ENCODE peak calls at places on chromosomes 16 and 17, in six cellular contexts. I is transverse colon; E is fibroblast of the aortic adventitia; N is stomach; P is OCI-LY7; R is CD8-positive, alpha-beta T cell. U is an unnamed sample.

GRCh38 chr17:49565948-49566491 is 9.7 kb upstream of the NXPH3 start:
- DNase-seq in I (peak; percentile 70), E (peak; percentile 47), N (peak; percentile 87), P (no peak), R (no peak), U (no peak)

GRCh38 chr17:79777166-79777843 is 643 bp upstream of the CBX2 start:
- DNase-seq in I (peak; percentile 52), E (peak; percentile 55), N (peak; percentile 29), P (peak; percentile 77), R (peak; percentile 57), U (no peak)

GRCh38 chr16:89037261-89038152 is 56.1 kb upstream of the ACSF3 start:
- DNase-seq in I (no peak), E (peak; percentile 29), N (no peak), P (peak; percentile 43), R (no peak), U (no peak)

GRCh38 chr16:85541619-85542547 is 71.2 kb upstream of the GSE1 start:
- DNase-seq in I (no peak), E (no peak), N (no peak), P (no peak), R (no peak), U (no peak)

GRCh38 chr16:85291302-85292148 is 179.3 kb upstream of the CIBAR2 start:
- DNase-seq in I (peak; percentile 68), E (no peak), N (peak; percentile 66), P (no peak), R (no peak), U (no peak)

GRCh38 chr17:40224707-40225092 is 5.6 kb downstream of the WIPF2 start:
- DNase-seq in I (no peak), E (peak; percentile 92), N (peak; percentile 40), P (no peak), R (no peak), U (peak; percentile 83)

GRCh38 chr16:66250686-66251405 is 115.6 kb upstream of the CDH5 start:
- DNase-seq in I (peak; percentile 48), E (peak; percentile 87), N (peak; percentile 36), P (no peak), R (no peak), U (no peak)

GRCh38 chr17:40005527-40005926 is 9.7 kb upstream of the CSF3 start:
- DNase-seq in I (no peak), E (no peak), N (no peak), P (no peak), R (no peak), U (no peak)

GRCh38 chr16:64312292-64312691 is 809.6 kb downstream of the CDH11 start:
- DNase-seq in I (no peak), E (no peak), N (no peak), P (no peak), R (no peak), U (no peak)

GRCh38 chr16:87550510-87550961 is 51.8 kb upstream of the JPH3 start:
- DNase-seq in I (peak; percentile 41), E (no peak), N (peak; percentile 63), P (peak; percentile 41), R (peak; percentile 79), U (no peak)

GRCh38 chr16:3401719-3402397 is 843 bp downstream of the ZNF174 start:
- DNase-seq in I (no peak), E (peak; percentile 34), N (no peak), P (peak; percentile 23), R (no peak), U (no peak)

GRCh38 chr17:77606146-77606864 is 352.2 kb upstream of the TNRC6C start:
- DNase-seq in I (no peak), E (no peak), N (no peak), P (no peak), R (peak; percentile 25), U (no peak)

GRCh38 chr17:78748730-78749317 is 33.2 kb downstream of the CYTH1 start:
- DNase-seq in I (peak; percentile 68), E (peak; percentile 70), N (peak; percentile 62), P (peak; percentile 53), R (peak; percentile 87), U (no peak)

GRCh38 chr17:39618252-39618913 is 8.4 kb upstream of the PPP1R1B start:
- DNase-seq in I (peak; percentile 34), E (peak; percentile 9), N (no peak), P (peak; percentile 21), R (no peak), U (no peak)

GRCh38 chr17:67487506-67487905 is 110.4 kb downstream of the PITPNC1 start:
- DNase-seq in I (no peak), E (peak; percentile 66), N (no peak), P (no peak), R (no peak), U (no peak)

GRCh38 chr16:3573146-3573815 is 3.9 kb downstream of the NLRC3 start:
- DNase-seq in I (no peak), E (no peak), N (no peak), P (no peak), R (no peak), U (no peak)

GRCh38 chr17:69434164-69434579 is 19.7 kb downstream of the MAP2K6 start:
- DNase-seq in I (no peak), E (no peak), N (no peak), P (no peak), R (no peak), U (peak; percentile 93)

GRCh38 chr16:3578610-3579551 is 1.7 kb upstream of the NLRC3 start:
- DNase-seq in I (peak; percentile 62), E (no peak), N (peak; percentile 45), P (peak; percentile 93), R (peak; percentile 81), U (no peak)

GRCh38 chr17:28407130-28407973 is 1.3 kb upstream of the SLC46A1 start:
- DNase-seq in I (no peak), E (no peak), N (no peak), P (no peak), R (no peak), U (no peak)
- TF ChIP-seq CTCF in I (no peak), E (no peak), N (no peak), P (no peak), R (no peak), U (peak; percentile 30)

DNA sequence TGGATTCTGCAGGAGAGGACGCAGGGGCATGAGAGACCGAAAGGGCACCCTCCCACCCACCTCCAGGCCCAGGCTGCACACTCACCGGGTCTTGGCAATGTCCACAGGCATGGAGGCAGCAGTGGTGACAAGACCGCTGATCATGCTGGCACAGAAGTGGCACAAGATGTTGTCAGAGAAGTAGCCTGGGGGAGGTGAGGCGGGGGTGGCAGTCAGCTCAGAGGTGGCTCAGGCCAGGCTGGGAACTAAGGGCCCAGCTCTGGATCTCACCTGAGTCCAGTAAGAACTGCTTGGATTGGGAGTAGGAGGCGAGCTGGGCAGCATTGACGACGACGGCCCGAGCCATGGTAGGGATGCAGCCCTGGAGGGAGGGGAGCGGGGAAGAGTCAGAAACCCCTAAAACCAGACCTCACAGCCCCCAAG is 1.8 kb downstream of the SLC25A11 start:
- DNase-seq in I (no peak), E (no peak), N (no peak), P (no peak), R (no peak), U (no peak)
- H3K4me3 ChIP-seq in I (no peak overlapping the region), E (no peak overlapping the region), N (no peak overlapping the region), P (peak overlapping the region; percentile 95), R (no peak overlapping the region), U (no peak overlapping the region)

DNA sequence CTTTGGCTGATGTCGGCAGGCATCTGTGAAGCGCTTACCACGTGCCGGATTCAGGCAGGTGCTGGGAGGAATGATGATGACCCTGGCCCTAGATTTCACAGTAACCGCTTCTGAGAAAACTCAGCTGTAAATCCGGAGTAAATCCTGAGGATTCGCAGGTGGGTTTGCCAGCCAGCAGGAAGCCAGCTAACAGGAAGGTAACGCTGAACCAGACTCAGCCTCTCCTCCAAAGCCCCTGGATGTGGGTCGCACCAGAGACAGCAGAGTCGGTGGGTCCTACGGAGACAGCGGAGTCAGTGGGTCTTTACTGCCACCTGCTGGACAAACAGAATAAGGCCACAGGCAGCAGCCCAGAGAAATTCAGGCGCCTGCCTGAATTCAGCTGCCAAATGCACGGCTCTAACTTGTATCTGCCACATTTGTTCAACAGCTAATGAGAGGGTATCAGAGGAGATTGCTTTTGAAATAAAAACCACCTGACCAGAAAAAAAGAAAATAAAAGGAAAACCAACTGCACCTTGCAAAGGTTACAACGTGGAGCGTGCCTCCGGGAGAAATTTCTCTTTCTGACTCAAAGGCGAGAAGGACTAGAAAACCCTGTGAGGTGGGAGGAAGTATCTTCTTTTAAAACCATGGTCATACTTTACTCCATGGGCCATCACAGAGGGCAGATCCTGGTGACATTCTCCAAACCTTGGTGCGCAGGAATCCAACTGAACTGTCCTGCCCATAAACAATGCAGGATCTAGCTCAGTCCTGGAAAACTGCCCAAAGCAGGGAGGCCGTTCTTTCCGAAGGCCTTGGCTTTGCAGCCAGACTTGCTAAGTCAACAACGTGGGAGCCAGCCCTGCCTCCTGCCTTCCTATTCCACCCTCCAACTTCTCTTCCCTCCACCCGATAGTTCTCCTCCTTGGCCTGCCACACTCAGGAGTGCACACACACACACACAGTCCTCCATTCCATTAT is 16.3 kb downstream of the COPRS start:
- DNase-seq in I (peak; percentile 78), E (peak; percentile 95), N (peak; percentile 87), P (peak; percentile 80), R (peak; percentile 73), U (no peak)
- TF ChIP-seq CTCF in I (peak; percentile 98), E (peak; percentile 96), N (peak; percentile 99), P (peak; percentile 99), R (peak; percentile 94), U (peak; percentile 96)

DNA sequence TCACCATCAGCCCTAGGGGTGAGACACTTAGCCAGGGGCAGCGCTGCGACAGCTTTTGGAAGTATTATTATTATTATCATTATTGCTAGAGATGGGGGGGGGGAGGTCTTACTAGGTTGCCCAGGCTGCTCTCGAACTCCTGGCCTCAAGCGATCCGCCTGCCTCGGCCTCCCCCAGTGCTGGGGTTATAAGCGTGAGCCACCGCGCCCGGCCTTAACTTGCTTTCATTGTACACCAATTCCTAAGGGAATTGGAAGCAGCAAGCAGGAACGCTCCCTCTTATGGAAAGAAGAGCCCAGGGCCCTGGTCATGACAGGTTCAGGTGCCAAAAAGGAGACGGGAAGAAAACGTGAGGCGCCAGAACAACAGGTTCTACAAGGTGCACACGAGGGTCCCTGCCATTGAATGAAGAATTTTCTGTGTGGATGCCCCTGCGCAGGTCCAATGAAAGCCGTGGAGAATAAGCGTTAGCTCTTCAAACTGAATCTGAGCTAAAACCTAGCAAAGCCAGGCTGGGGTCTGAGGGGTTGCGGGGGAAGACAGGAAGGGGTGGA is 522 bp upstream of the RPL38 start:
- DNase-seq in I (no peak), E (no peak), N (no peak), P (no peak), R (no peak), U (no peak)
- H3K4me3 ChIP-seq in I (no peak overlapping the region), E (peak overlapping the region; percentile 44), N (peak overlapping the region; percentile 63), P (no peak overlapping the region), R (peak overlapping the region; percentile 96), U (no peak overlapping the region)